ENCODE peak calls at places on chromosomes 2 and 18, in four cellular contexts. J, V, U and A are unnamed samples.

GRCh38 chr2:67625671-67626070 is 228.5 kb downstream of the ETAA1 start:
- DNase-seq in J (no peak), V (no peak), U (no peak), A (no peak)

GRCh38 chr2:20946494-20946893 is 97.4 kb downstream of the APOB start:
- DNase-seq in J (no peak), V (no peak), U (no peak), A (no peak)

GRCh38 chr2:122412360-122412759 is 656.9 kb downstream of the TSN start:
- DNase-seq in J (no peak), V (no peak), U (no peak), A (no peak)

GRCh38 chr2:239459581-239459980 is 58.8 kb upstream of the HDAC4 start:
- DNase-seq in J (no peak), V (no peak), U (no peak), A (no peak)

GRCh38 chr2:26086155-26086634 is 52.3 kb downstream of the RAB10 start:
- DNase-seq in J (no peak), V (peak), U (no peak), A (no peak)

GRCh38 chr2:168060956-168061750 is 186.2 kb downstream of the STK39 start:
- DNase-seq in J (no peak), V (no peak), U (no peak), A (no peak)

GRCh38 chr2:151713291-151713903 is 20.9 kb downstream of the NEB start:
- DNase-seq in J (no peak), V (no peak), U (no peak), A (no peak)

GRCh38 chr18:1018211-1018651 is 113.6 kb downstream of the ADCYAP1 start:
- DNase-seq in J (no peak), V (no peak), U (no peak), A (no peak)

GRCh38 chr18:48902023-48902855 is 48.5 kb downstream of the SMAD7 start:
- DNase-seq in J (peak), V (peak), U (peak), A (no peak)

GRCh38 chr2:229586746-229587705 is 127.3 kb downstream of the DNER start:
- DNase-seq in J (peak), V (peak), U (peak), A (peak)

GRCh38 chr2:125424386-125424785 is 1231.6 kb upstream of the GYPC start:
- DNase-seq in J (no peak), V (no peak), U (no peak), A (no peak)

GRCh38 chr2:134079373-134079772 is 174.5 kb upstream of the MGAT5 start:
- DNase-seq in J (no peak), V (no peak), U (no peak), A (no peak)

DNA sequence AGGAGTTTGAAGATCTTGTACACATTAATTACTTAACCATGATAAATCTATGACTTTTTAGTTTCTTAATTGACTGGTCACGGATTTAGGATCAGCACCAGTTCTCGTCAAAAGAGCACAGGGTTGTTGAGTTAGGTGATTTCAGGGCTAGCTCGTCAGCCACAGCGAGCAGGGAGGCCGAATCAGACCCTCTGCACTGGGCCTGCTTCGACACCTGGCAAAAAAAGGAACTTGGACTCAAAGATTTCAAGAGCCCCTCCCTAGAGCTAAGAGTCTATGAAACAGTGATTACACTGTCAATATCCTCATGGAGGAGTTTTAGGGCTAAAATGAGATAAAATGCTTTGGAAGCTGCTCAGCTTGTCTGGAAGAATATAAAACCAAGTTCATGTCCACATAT is 4.6 kb upstream of the SERTAD2 start:
- DNase-seq in J (no peak), V (no peak), U (no peak), A (no peak)
- TF ChIP-seq TCF7L2 in J (no peak), V (no peak), U (no peak), A (no peak)

GRCh38 chr2:9100080-9100876 is 96.8 kb upstream of the MBOAT2 start:
- DNase-seq in J (no peak), V (no peak), U (no peak), A (no peak)

GRCh38 chr2:9103663-9104277 is 100.3 kb upstream of the MBOAT2 start:
- DNase-seq in J (no peak), V (no peak), U (no peak), A (no peak)

GRCh38 chr2:9101763-9102425 is 98.4 kb upstream of the MBOAT2 start:
- DNase-seq in J (no peak), V (no peak), U (no peak), A (no peak)

GRCh38 chr2:9105601-9106337 is 100.8 kb upstream of the ASAP2 start:
- DNase-seq in J (no peak), V (no peak), U (no peak), A (no peak)

GRCh38 chr2:9102861-9103662 is 99.6 kb upstream of the MBOAT2 start:
- DNase-seq in J (no peak), V (no peak), U (peak), A (no peak)
- H3K27ac ChIP-seq in J (no peak), V (no peak), U (no peak), A (no peak)

DNA sequence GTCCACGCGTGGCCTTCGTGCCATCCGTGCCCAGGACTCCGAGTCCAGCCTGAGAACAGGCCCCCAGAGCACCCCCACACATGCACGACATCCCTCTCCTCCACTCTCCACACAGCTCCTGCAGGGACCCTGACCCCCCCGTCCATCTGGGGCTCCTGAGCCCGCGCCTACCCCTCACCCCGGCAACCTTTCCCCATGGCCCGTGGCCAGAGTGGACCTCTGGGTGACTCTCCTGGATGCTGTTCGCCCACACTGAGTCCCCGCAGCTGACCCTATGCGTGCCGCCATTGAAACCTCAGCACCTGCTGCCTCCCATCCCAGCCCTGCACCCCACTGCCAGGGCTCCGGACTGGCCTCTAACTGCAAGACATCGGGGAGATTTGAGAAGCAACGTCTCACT is 132.0 kb upstream of the PXDN start:
- DNase-seq in J (no peak), V (no peak), U (no peak), A (no peak)
- H3K4me3 ChIP-seq in J (no peak), V (no peak), U (no peak), A (no peak)

DNA sequence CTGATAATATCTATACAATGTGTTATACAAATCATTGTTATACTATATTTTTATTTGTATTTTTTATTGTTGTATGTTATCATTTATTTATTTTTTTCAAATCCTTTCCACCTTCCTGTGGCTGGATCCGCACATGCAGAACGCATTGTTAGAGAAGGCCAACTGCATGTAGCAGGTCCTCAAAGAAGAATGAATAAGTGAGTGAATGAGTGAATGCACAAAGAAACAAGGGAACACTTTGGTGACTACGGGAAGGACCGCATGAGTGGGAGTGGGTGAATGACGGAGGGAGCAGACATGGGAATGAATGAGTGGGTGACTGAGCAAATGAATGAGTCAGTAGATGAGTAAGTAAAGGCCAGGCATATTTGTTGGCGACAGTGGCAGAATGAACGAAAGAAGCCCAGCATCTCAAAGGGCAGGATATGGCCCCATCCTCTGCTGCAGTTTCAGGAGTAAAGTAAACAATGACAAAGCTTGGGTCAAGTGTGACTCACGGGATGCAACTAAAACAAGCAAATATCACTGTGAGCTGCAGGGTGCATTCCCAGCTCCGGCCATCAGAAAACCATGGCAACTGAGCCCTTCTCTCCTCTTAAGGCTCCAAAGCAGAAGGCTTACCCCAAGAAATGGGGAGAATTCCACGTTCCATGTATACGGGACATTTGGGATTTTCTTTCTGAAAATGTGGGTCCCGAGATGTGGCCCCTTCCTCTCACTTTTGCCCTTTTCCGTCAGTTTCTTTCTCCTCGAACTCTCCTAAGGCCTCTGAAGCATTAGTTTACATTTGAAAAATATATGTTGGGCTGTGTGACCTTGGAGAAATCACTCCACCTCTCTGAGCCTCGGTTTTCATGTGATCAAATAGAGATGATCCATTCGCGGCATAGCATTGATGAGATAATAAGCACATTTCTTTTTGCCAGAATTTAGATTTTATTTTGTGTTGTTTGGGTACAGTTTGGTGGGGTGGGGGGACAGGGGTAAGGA is 24.5 kb downstream of the KCNF1 start:
- DNase-seq in J (peak), V (peak), U (peak), A (peak)
- TF ChIP-seq TCF7L2 in J (no peak), V (peak), U (no peak), A (no peak)